ENCODE peak calls at places on chromosomes 16 and 17, in four cellular contexts. One of them, this sample, is unnamed.

GRCh38 chr16:87371261-87371866 is 12.2 kb downstream of the FBXO31 start:
- DNase-seq in mucosa of descending colon: no peak
- DNase-seq in M059J: no peak
- DNase-seq in LHCN-M2: no peak
- DNase-seq in this sample: no peak

GRCh38 chr17:50533720-50534148 is 1.2 kb downstream of the EPN3 start:
- DNase-seq in M059J: peak
- DNase-seq in LHCN-M2: no peak
- DNase-seq in mucosa of descending colon: peak
- DNase-seq in this sample: no peak

GRCh38 chr16:4176794-4177438 is 60.7 kb upstream of the ADCY9 start:
- DNase-seq in M059J: peak
- DNase-seq in LHCN-M2: peak
- DNase-seq in mucosa of descending colon: no peak
- DNase-seq in this sample: peak

GRCh38 chr16:75108792-75109731 is 7.5 kb downstream of the LDHD start:
- DNase-seq in mucosa of descending colon: peak
- DNase-seq in M059J: peak
- DNase-seq in LHCN-M2: peak
- DNase-seq in this sample: peak

GRCh38 chr16:85913688-85914422 is 14.9 kb downstream of the IRF8 start:
- DNase-seq in mucosa of descending colon: peak
- DNase-seq in M059J: no peak
- DNase-seq in LHCN-M2: no peak
- DNase-seq in this sample: no peak

GRCh38 chr16:1863681-1864460 is 8.1 kb downstream of the MEIOB start:
- DNase-seq in mucosa of descending colon: no peak
- DNase-seq in LHCN-M2: peak
- DNase-seq in M059J: peak
- DNase-seq in this sample: no peak

GRCh38 chr16:66604376-66605176 is at the start of gene CMTM3:
- DNase-seq in M059J: peak
- DNase-seq in LHCN-M2: peak
- DNase-seq in mucosa of descending colon: peak
- DNase-seq in this sample: peak

GRCh38 chr17:76843703-76844484 is 24.3 kb upstream of the MGAT5B start:
- DNase-seq in mucosa of descending colon: no peak
- DNase-seq in LHCN-M2: peak
- DNase-seq in M059J: peak
- DNase-seq in this sample: no peak

GRCh38 chr16:23148513-23149266 is 562 bp downstream of the USP31 start:
- DNase-seq in M059J: peak
- DNase-seq in mucosa of descending colon: peak
- DNase-seq in LHCN-M2: peak
- DNase-seq in this sample: peak

GRCh38 chr17:81734405-81735055 is 22.4 kb downstream of the SLC25A10 start:
- DNase-seq in LHCN-M2: no peak
- DNase-seq in mucosa of descending colon: peak
- DNase-seq in M059J: no peak
- DNase-seq in this sample: no peak

This sample was measured in GM13976.